ENCODE peak calls at places on chromosomes 4 and X, in eight cellular contexts. T is cardiac muscle cell; V is hypothalamus; C is activated CD8-positive, alpha-beta memory T cell treated with anti-CD3 and anti-CD28 coated beads, Interleukin-2, amount 50 U/mL, for 48 hours; Y is neuronal stem cell; H is NCI-H1048; O is B cell; J is T-helper 17 cell. N is an unnamed sample.

GRCh38 chr4:123986268-123986798 is 589.7 kb downstream of the SPRY1 start:
- DNase-seq in T (peak; percentile 95), V (no peak), C (no peak), Y (no peak), H (peak; percentile 38), O (no peak), J (no peak), N (peak; percentile 70)

GRCh38 chr4:1596393-1596792 is 87.7 kb downstream of the FAM53A start:
- DNase-seq in T (no peak), V (no peak), C (no peak), Y (no peak), H (no peak), O (no peak), J (no peak), N (no peak)

GRCh38 chrX:23773601-23774175 is 9.3 kb upstream of the SAT1 start:
- DNase-seq in T (no peak), V (no peak), C (no peak), Y (no peak), H (no peak), O (peak; percentile 72), J (peak; percentile 11), N (no peak)

GRCh38 chr4:7513731-7514130 is 79.0 kb upstream of the PSAPL1 start:
- DNase-seq in T (peak; percentile 15), V (peak; percentile 16), C (no peak), Y (no peak), H (no peak), O (no peak), J (no peak), N (peak; percentile 10)

GRCh38 chr4:86359944-86360478 is at the start of gene MAPK10:
- DNase-seq in T (peak; percentile 97), V (peak; percentile 89), C (no peak), Y (peak; percentile 97), H (no peak), O (peak; percentile 93), J (peak; percentile 17), N (no peak)

GRCh38 chr4:39331191-39331590 is 35.0 kb downstream of the RFC1 start:
- DNase-seq in T (no peak), V (no peak), C (no peak), Y (no peak), H (no peak), O (no peak), J (no peak), N (no peak)

GRCh38 chr4:140884431-140885058 is 128.4 kb upstream of the TBC1D9 start:
- DNase-seq in T (peak; percentile 86), V (peak; percentile 11), C (no peak), Y (peak; percentile 54), H (no peak), O (peak; percentile 76), J (no peak), N (peak; percentile 37)

GRCh38 chrX:113868716-113869115 is 715.2 kb upstream of the HTR2C start:
- DNase-seq in T (peak; percentile 27), V (no peak), C (no peak), Y (no peak), H (no peak), O (no peak), J (no peak), N (no peak)

GRCh38 chr4:2994917-2995316 is 31.5 kb downstream of the GRK4 start:
- DNase-seq in T (no peak), V (no peak), C (no peak), Y (no peak), H (no peak), O (no peak), J (no peak), N (no peak)

GRCh38 chr4:27129871-27130277 is 269.2 kb downstream of the STIM2 start:
- DNase-seq in T (no peak), V (no peak), C (no peak), Y (no peak), H (no peak), O (no peak), J (no peak), N (no peak)

GRCh38 chr4:15659768-15660394 is 4.7 kb upstream of the FBXL5 start:
- DNase-seq in T (peak; percentile 91), V (no peak), C (no peak), Y (no peak), H (no peak), O (no peak), J (no peak), N (no peak)

GRCh38 chr4:73450398-73451004 is 14.5 kb downstream of the AFP start:
- DNase-seq in T (peak; percentile 80), V (no peak), C (no peak), Y (no peak), H (no peak), O (no peak), J (no peak), N (peak; percentile 85)